ENCODE peak calls at places on chromosome 4, in nine cellular contexts. One of them, this sample, is unnamed.

GRCh38 chr4:56468097-56468422 is 643 bp downstream of the SRP72 start:
- DNase-seq in A549: peak; percentile 40
- DNase-seq in suprapubic skin: no peak
- DNase-seq in uterus: no peak
- DNase-seq in sigmoid colon: no peak
- DNase-seq in heart left ventricle: no peak
- DNase-seq in spleen: no peak
- DNase-seq in right lobe of liver: no peak
- DNase-seq in prostate gland: peak; percentile 45
- DNase-seq in this sample: peak; percentile 52

GRCh38 chr4:110733901-110734300 is 111.0 kb upstream of the PITX2 start:
- DNase-seq in A549: no peak
- DNase-seq in suprapubic skin: no peak
- DNase-seq in uterus: no peak
- DNase-seq in sigmoid colon: no peak
- DNase-seq in heart left ventricle: no peak
- DNase-seq in spleen: no peak
- DNase-seq in right lobe of liver: no peak
- DNase-seq in prostate gland: no peak
- DNase-seq in this sample: no peak

GRCh38 chr4:151302432-151302831 is 23.0 kb downstream of the SH3D19 start:
- DNase-seq in A549: no peak
- DNase-seq in suprapubic skin: no peak
- DNase-seq in uterus: no peak
- DNase-seq in sigmoid colon: no peak
- DNase-seq in heart left ventricle: no peak
- DNase-seq in spleen: no peak
- DNase-seq in right lobe of liver: no peak
- DNase-seq in prostate gland: no peak
- DNase-seq in this sample: no peak

GRCh38 chr4:40662962-40663604 is 33.4 kb upstream of the RBM47 start:
- DNase-seq in A549: peak; percentile 82
- DNase-seq in suprapubic skin: no peak
- DNase-seq in uterus: no peak
- DNase-seq in sigmoid colon: no peak
- DNase-seq in heart left ventricle: no peak
- DNase-seq in spleen: peak; percentile 6
- DNase-seq in right lobe of liver: peak; percentile 66
- DNase-seq in prostate gland: no peak
- DNase-seq in this sample: peak; percentile 27

GRCh38 chr4:145097331-145097820 is 620 bp downstream of the ANAPC10 start:
- DNase-seq in A549: no peak
- DNase-seq in suprapubic skin: no peak
- DNase-seq in uterus: no peak
- DNase-seq in sigmoid colon: no peak
- DNase-seq in heart left ventricle: no peak
- DNase-seq in spleen: no peak
- DNase-seq in right lobe of liver: no peak
- DNase-seq in prostate gland: no peak
- DNase-seq in this sample: no peak

GRCh38 chr4:141609243-141609642 is 27.1 kb upstream of the IL15 start:
- DNase-seq in A549: no peak
- DNase-seq in suprapubic skin: no peak
- DNase-seq in uterus: no peak
- DNase-seq in sigmoid colon: no peak
- DNase-seq in heart left ventricle: peak; percentile 36
- DNase-seq in spleen: no peak
- DNase-seq in right lobe of liver: peak; percentile 44
- DNase-seq in prostate gland: no peak
- DNase-seq in this sample: peak; percentile 65

GRCh38 chr4:99845708-99846469 is 29.3 kb downstream of the DAPP1 start:
- DNase-seq in A549: no peak
- DNase-seq in suprapubic skin: no peak
- DNase-seq in uterus: no peak
- DNase-seq in sigmoid colon: no peak
- DNase-seq in heart left ventricle: no peak
- DNase-seq in spleen: no peak
- DNase-seq in right lobe of liver: no peak
- DNase-seq in prostate gland: no peak
- DNase-seq in this sample: no peak

GRCh38 chr4:73705056-73705432 is 35.3 kb upstream of the CXCL8 start:
- DNase-seq in A549: peak; percentile 38
- DNase-seq in suprapubic skin: no peak
- DNase-seq in uterus: no peak
- DNase-seq in sigmoid colon: no peak
- DNase-seq in heart left ventricle: no peak
- DNase-seq in spleen: no peak
- DNase-seq in right lobe of liver: no peak
- DNase-seq in prostate gland: no peak
- DNase-seq in this sample: no peak

GRCh38 chr4:37864786-37865185 is 26.1 kb upstream of the TBC1D1 start:
- DNase-seq in A549: no peak
- DNase-seq in suprapubic skin: no peak
- DNase-seq in uterus: no peak
- DNase-seq in sigmoid colon: no peak
- DNase-seq in heart left ventricle: no peak
- DNase-seq in spleen: no peak
- DNase-seq in right lobe of liver: no peak
- DNase-seq in prostate gland: no peak
- DNase-seq in this sample: no peak

GRCh38 chr4:10582059-10582686 is 102.4 kb downstream of the CLNK start:
- DNase-seq in A549: peak; percentile 33
- DNase-seq in suprapubic skin: no peak
- DNase-seq in uterus: no peak
- DNase-seq in sigmoid colon: no peak
- DNase-seq in heart left ventricle: no peak
- DNase-seq in spleen: no peak
- DNase-seq in right lobe of liver: no peak
- DNase-seq in prostate gland: peak; percentile 48
- DNase-seq in this sample: peak; percentile 43

GRCh38 chr4:111761531-111761930 is 383.7 kb upstream of the FAM241A start:
- DNase-seq in A549: no peak
- DNase-seq in suprapubic skin: no peak
- DNase-seq in uterus: no peak
- DNase-seq in sigmoid colon: no peak
- DNase-seq in heart left ventricle: no peak
- DNase-seq in spleen: no peak
- DNase-seq in right lobe of liver: no peak
- DNase-seq in prostate gland: no peak
- DNase-seq in this sample: no peak

GRCh38 chr4:165359501-165359900 is 19.3 kb upstream of the CPE start:
- DNase-seq in A549: no peak
- DNase-seq in suprapubic skin: no peak
- DNase-seq in uterus: no peak
- DNase-seq in sigmoid colon: no peak
- DNase-seq in heart left ventricle: no peak
- DNase-seq in spleen: no peak
- DNase-seq in right lobe of liver: no peak
- DNase-seq in prostate gland: no peak
- DNase-seq in this sample: no peak

GRCh38 chr4:139454646-139455045 is 725 bp downstream of the RAB33B start:
- DNase-seq in A549: no peak
- DNase-seq in suprapubic skin: no peak
- DNase-seq in uterus: no peak
- DNase-seq in sigmoid colon: no peak
- DNase-seq in heart left ventricle: no peak
- DNase-seq in spleen: no peak
- DNase-seq in right lobe of liver: no peak
- DNase-seq in prostate gland: no peak
- DNase-seq in this sample: no peak

GRCh38 chr4:52105276-52105675 is 54.2 kb downstream of the SPATA18 start:
- DNase-seq in A549: no peak
- DNase-seq in suprapubic skin: no peak
- DNase-seq in uterus: no peak
- DNase-seq in sigmoid colon: no peak
- DNase-seq in heart left ventricle: no peak
- DNase-seq in spleen: no peak
- DNase-seq in right lobe of liver: no peak
- DNase-seq in prostate gland: no peak
- DNase-seq in this sample: no peak

GRCh38 chr4:79209822-79210635 is 115.8 kb downstream of the NAA11 start:
- DNase-seq in A549: no peak
- DNase-seq in suprapubic skin: no peak
- DNase-seq in uterus: peak; percentile 17
- DNase-seq in sigmoid colon: peak; percentile 45
- DNase-seq in heart left ventricle: peak; percentile 9
- DNase-seq in spleen: peak; percentile 44
- DNase-seq in right lobe of liver: no peak
- DNase-seq in prostate gland: no peak
- DNase-seq in this sample: no peak

GRCh38 chr4:55754754-55755350 is 64.7 kb upstream of the EXOC1L start:
- DNase-seq in A549: no peak
- DNase-seq in suprapubic skin: no peak
- DNase-seq in uterus: no peak
- DNase-seq in sigmoid colon: no peak
- DNase-seq in heart left ventricle: no peak
- DNase-seq in spleen: no peak
- DNase-seq in right lobe of liver: no peak
- DNase-seq in prostate gland: no peak
- DNase-seq in this sample: no peak

GRCh38 chr4:26034849-26035248 is 120.8 kb downstream of the SMIM20 start:
- DNase-seq in A549: no peak
- DNase-seq in suprapubic skin: no peak
- DNase-seq in uterus: no peak
- DNase-seq in sigmoid colon: no peak
- DNase-seq in heart left ventricle: no peak
- DNase-seq in spleen: no peak
- DNase-seq in right lobe of liver: no peak
- DNase-seq in prostate gland: no peak
- DNase-seq in this sample: no peak

GRCh38 chr4:127124919-127125318 is 507.8 kb upstream of the INTU start:
- DNase-seq in A549: no peak
- DNase-seq in suprapubic skin: no peak
- DNase-seq in uterus: no peak
- DNase-seq in sigmoid colon: no peak
- DNase-seq in heart left ventricle: no peak
- DNase-seq in spleen: no peak
- DNase-seq in right lobe of liver: no peak
- DNase-seq in prostate gland: no peak
- DNase-seq in this sample: no peak

GRCh38 chr4:5908836-5909235 is 15.9 kb upstream of the CRMP1 start:
- DNase-seq in A549: no peak
- DNase-seq in suprapubic skin: no peak
- DNase-seq in uterus: no peak
- DNase-seq in sigmoid colon: no peak
- DNase-seq in heart left ventricle: no peak
- DNase-seq in spleen: no peak
- DNase-seq in right lobe of liver: no peak
- DNase-seq in prostate gland: no peak
- DNase-seq in this sample: no peak

GRCh38 chr4:140302151-140302859 is 71.1 kb upstream of the SCOC start:
- DNase-seq in A549: no peak
- DNase-seq in suprapubic skin: no peak
- DNase-seq in uterus: no peak
- DNase-seq in sigmoid colon: no peak
- DNase-seq in heart left ventricle: no peak
- DNase-seq in spleen: no peak
- DNase-seq in right lobe of liver: no peak
- DNase-seq in prostate gland: no peak
- DNase-seq in this sample: no peak

GRCh38 chr4:21790437-21791029 is 158.0 kb downstream of the KCNIP4 start:
- DNase-seq in A549: peak; percentile 20
- DNase-seq in suprapubic skin: no peak
- DNase-seq in uterus: no peak
- DNase-seq in sigmoid colon: no peak
- DNase-seq in heart left ventricle: no peak
- DNase-seq in spleen: no peak
- DNase-seq in right lobe of liver: no peak
- DNase-seq in prostate gland: no peak
- DNase-seq in this sample: no peak

GRCh38 chr4:183078634-183079033 is 20.4 kb upstream of the WWC2 start:
- DNase-seq in A549: peak; percentile 4
- DNase-seq in suprapubic skin: no peak
- DNase-seq in uterus: no peak
- DNase-seq in sigmoid colon: no peak
- DNase-seq in heart left ventricle: no peak
- DNase-seq in spleen: no peak
- DNase-seq in right lobe of liver: no peak
- DNase-seq in prostate gland: no peak
- DNase-seq in this sample: no peak

DNA sequence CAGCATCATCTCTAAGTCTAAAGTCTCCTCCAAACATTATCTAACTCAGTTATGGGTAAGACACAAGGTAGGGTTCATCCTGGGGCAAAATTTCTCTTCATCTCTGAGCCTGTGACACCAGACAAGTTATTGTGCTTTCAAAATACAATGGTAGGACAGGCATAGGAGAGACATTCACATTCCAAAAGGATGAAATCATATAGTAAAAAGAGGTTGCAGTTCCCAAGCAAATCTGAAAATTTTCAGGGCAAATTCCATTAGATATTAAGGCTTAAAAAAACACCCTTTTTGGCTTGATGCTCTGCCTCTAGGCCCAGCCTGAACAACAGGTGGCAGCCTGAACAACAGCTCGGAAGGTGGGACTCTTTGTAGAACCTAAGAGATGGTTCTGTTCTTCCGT is 448.3 kb upstream of the SLIT2 start:
- DNase-seq in A549: no peak
- DNase-seq in suprapubic skin: no peak
- DNase-seq in uterus: no peak
- DNase-seq in sigmoid colon: no peak
- DNase-seq in heart left ventricle: no peak
- DNase-seq in spleen: no peak
- DNase-seq in right lobe of liver: no peak
- DNase-seq in prostate gland: no peak
- DNase-seq in this sample: no peak
- TF ChIP-seq POLR2A in A549: no peak
- TF ChIP-seq POLR2A in suprapubic skin: no peak
- TF ChIP-seq POLR2A in uterus: no peak
- TF ChIP-seq POLR2A in sigmoid colon: no peak
- TF ChIP-seq POLR2A in heart left ventricle: no peak
- TF ChIP-seq POLR2A in spleen: no peak
- TF ChIP-seq POLR2A in right lobe of liver: no peak
- TF ChIP-seq POLR2A in prostate gland: no peak
- TF ChIP-seq POLR2A in this sample: no peak

GRCh38 chr4:76279462-76279861 is 27.1 kb upstream of the STBD1 start:
- DNase-seq in A549: peak; percentile 11
- DNase-seq in suprapubic skin: no peak
- DNase-seq in uterus: no peak
- DNase-seq in sigmoid colon: no peak
- DNase-seq in heart left ventricle: no peak
- DNase-seq in spleen: no peak
- DNase-seq in right lobe of liver: no peak
- DNase-seq in prostate gland: no peak
- DNase-seq in this sample: no peak
- TF ChIP-seq CTCF in A549: peak; percentile 29
- TF ChIP-seq CTCF in suprapubic skin: no peak
- TF ChIP-seq CTCF in uterus: no peak
- TF ChIP-seq CTCF in sigmoid colon: no peak
- TF ChIP-seq CTCF in heart left ventricle: no peak
- TF ChIP-seq CTCF in spleen: no peak
- TF ChIP-seq CTCF in right lobe of liver: no peak
- TF ChIP-seq CTCF in prostate gland: no peak
- TF ChIP-seq CTCF in this sample: no peak

GRCh38 chr4:673349-674091 is 556 bp downstream of the ATP5ME start:
- DNase-seq in A549: no peak
- DNase-seq in suprapubic skin: no peak
- DNase-seq in uterus: no peak
- DNase-seq in sigmoid colon: no peak
- DNase-seq in heart left ventricle: peak; percentile 66
- DNase-seq in spleen: peak; percentile 93
- DNase-seq in right lobe of liver: no peak
- DNase-seq in prostate gland: peak; percentile 23
- DNase-seq in this sample: peak; percentile 53
- TF ChIP-seq POLR2A in A549: no peak
- TF ChIP-seq POLR2A in suprapubic skin: no peak
- TF ChIP-seq POLR2A in uterus: no peak
- TF ChIP-seq POLR2A in sigmoid colon: no peak
- TF ChIP-seq POLR2A in heart left ventricle: no peak
- TF ChIP-seq POLR2A in spleen: no peak
- TF ChIP-seq POLR2A in right lobe of liver: no peak
- TF ChIP-seq POLR2A in prostate gland: no peak
- TF ChIP-seq POLR2A in this sample: no peak

GRCh38 chr4:90163872-90164271 is 36.7 kb downstream of the CCSER1 start:
- DNase-seq in A549: no peak
- DNase-seq in suprapubic skin: no peak
- DNase-seq in uterus: no peak
- DNase-seq in sigmoid colon: no peak
- DNase-seq in heart left ventricle: no peak
- DNase-seq in spleen: no peak
- DNase-seq in right lobe of liver: no peak
- DNase-seq in prostate gland: no peak
- DNase-seq in this sample: no peak
- TF ChIP-seq CTCF in A549: no peak
- TF ChIP-seq CTCF in suprapubic skin: no peak
- TF ChIP-seq CTCF in uterus: no peak
- TF ChIP-seq CTCF in sigmoid colon: no peak
- TF ChIP-seq CTCF in heart left ventricle: no peak
- TF ChIP-seq CTCF in spleen: no peak
- TF ChIP-seq CTCF in right lobe of liver: no peak
- TF ChIP-seq CTCF in prostate gland: no peak
- TF ChIP-seq CTCF in this sample: no peak